ENCODE peak calls at places on chromosomes 11 and 22, in eight cellular contexts. One of them, this sample, is unnamed.
A peak's percentile ranks its signal among the peaks of the same experiment; 100 is the strongest.

GRCh38 chr11:8913961-8914660 is 3.1 kb downstream of the AKIP1 start:
- DNase-seq in lung: no peak
- DNase-seq in fibroblast of mammary gland: peak; percentile 62
- DNase-seq in aorta: no peak
- DNase-seq in epithelial cell of esophagus: peak; percentile 41
- DNase-seq in NCI-H345: peak; percentile 46
- DNase-seq in endothelial cell of umbilical vein: peak; percentile 57
- DNase-seq in activated CD4-positive, alpha-beta T cell treated with anti-CD3 and anti-CD28 coated beads, Interleukin-2, amount 50 U/mL, for 4 hours: peak; percentile 37
- DNase-seq in this sample: peak; percentile 28

GRCh38 chr11:122791411-122791810 is 46.9 kb upstream of the CRTAM start:
- DNase-seq in endothelial cell of umbilical vein: no peak
- DNase-seq in epithelial cell of esophagus: peak; percentile 34
- DNase-seq in lung: no peak
- DNase-seq in activated CD4-positive, alpha-beta T cell treated with anti-CD3 and anti-CD28 coated beads, Interleukin-2, amount 50 U/mL, for 4 hours: no peak
- DNase-seq in NCI-H345: no peak
- DNase-seq in aorta: no peak
- DNase-seq in fibroblast of mammary gland: peak; percentile 77
- DNase-seq in this sample: no peak

GRCh38 chr11:47351159-47352126 is 1.1 kb downstream of the MYBPC3 start:
- DNase-seq in lung: no peak
- DNase-seq in NCI-H345: no peak
- DNase-seq in activated CD4-positive, alpha-beta T cell treated with anti-CD3 and anti-CD28 coated beads, Interleukin-2, amount 50 U/mL, for 4 hours: no peak
- DNase-seq in epithelial cell of esophagus: no peak
- DNase-seq in fibroblast of mammary gland: no peak
- DNase-seq in endothelial cell of umbilical vein: no peak
- DNase-seq in aorta: no peak
- DNase-seq in this sample: no peak

GRCh38 chr11:3046190-3046589 is 11.0 kb downstream of the CARS1 start:
- DNase-seq in endothelial cell of umbilical vein: no peak
- DNase-seq in activated CD4-positive, alpha-beta T cell treated with anti-CD3 and anti-CD28 coated beads, Interleukin-2, amount 50 U/mL, for 4 hours: no peak
- DNase-seq in fibroblast of mammary gland: no peak
- DNase-seq in aorta: no peak
- DNase-seq in epithelial cell of esophagus: no peak
- DNase-seq in NCI-H345: no peak
- DNase-seq in lung: no peak
- DNase-seq in this sample: no peak

GRCh38 chr22:20001082-20001638 is 15.5 kb downstream of the ARVCF start:
- DNase-seq in aorta: peak; percentile 66
- DNase-seq in epithelial cell of esophagus: no peak
- DNase-seq in activated CD4-positive, alpha-beta T cell treated with anti-CD3 and anti-CD28 coated beads, Interleukin-2, amount 50 U/mL, for 4 hours: no peak
- DNase-seq in endothelial cell of umbilical vein: peak; percentile 93
- DNase-seq in lung: no peak
- DNase-seq in NCI-H345: no peak
- DNase-seq in fibroblast of mammary gland: no peak
- DNase-seq in this sample: no peak

GRCh38 chr11:2260491-2261364 is 9.7 kb downstream of the ASCL2 start:
- DNase-seq in NCI-H345: no peak
- DNase-seq in aorta: no peak
- DNase-seq in endothelial cell of umbilical vein: no peak
- DNase-seq in fibroblast of mammary gland: no peak
- DNase-seq in activated CD4-positive, alpha-beta T cell treated with anti-CD3 and anti-CD28 coated beads, Interleukin-2, amount 50 U/mL, for 4 hours: no peak
- DNase-seq in lung: no peak
- DNase-seq in epithelial cell of esophagus: no peak
- DNase-seq in this sample: no peak

GRCh38 chr11:105821366-105821765 is 200.7 kb downstream of the MSANTD4 start:
- DNase-seq in fibroblast of mammary gland: no peak
- DNase-seq in epithelial cell of esophagus: no peak
- DNase-seq in aorta: no peak
- DNase-seq in endothelial cell of umbilical vein: no peak
- DNase-seq in NCI-H345: no peak
- DNase-seq in lung: no peak
- DNase-seq in activated CD4-positive, alpha-beta T cell treated with anti-CD3 and anti-CD28 coated beads, Interleukin-2, amount 50 U/mL, for 4 hours: no peak
- DNase-seq in this sample: no peak

GRCh38 chr11:70669871-70670683 is 271.7 kb downstream of the CTTN start:
- DNase-seq in endothelial cell of umbilical vein: no peak
- DNase-seq in epithelial cell of esophagus: no peak
- DNase-seq in NCI-H345: no peak
- DNase-seq in lung: no peak
- DNase-seq in activated CD4-positive, alpha-beta T cell treated with anti-CD3 and anti-CD28 coated beads, Interleukin-2, amount 50 U/mL, for 4 hours: no peak
- DNase-seq in aorta: no peak
- DNase-seq in fibroblast of mammary gland: no peak
- DNase-seq in this sample: no peak

GRCh38 chr11:14380947-14381555 is 22.1 kb upstream of the RRAS2 start:
- DNase-seq in lung: peak; percentile 70
- DNase-seq in activated CD4-positive, alpha-beta T cell treated with anti-CD3 and anti-CD28 coated beads, Interleukin-2, amount 50 U/mL, for 4 hours: peak; percentile 23
- DNase-seq in NCI-H345: peak; percentile 67
- DNase-seq in epithelial cell of esophagus: peak; percentile 62
- DNase-seq in endothelial cell of umbilical vein: peak; percentile 73
- DNase-seq in fibroblast of mammary gland: no peak
- DNase-seq in aorta: peak; percentile 93
- DNase-seq in this sample: peak; percentile 7

This sample was measured in activated T-cell treated with anti-CD3 and anti-CD28 coated beads for 4 hours.